ENCODE peak calls at places on chromosomes 5 and 9, in four cellular contexts. One of them, this sample, is unnamed.

GRCh38 chr9:117290809-117291208 is 124.0 kb downstream of the ASTN2 start:
- DNase-seq in tibial nerve: no peak
- DNase-seq in CD8-positive, alpha-beta T cell: no peak
- DNase-seq in OCI-LY7: no peak
- DNase-seq in this sample: no peak

GRCh38 chr5:115977096-115977495 is 14.8 kb downstream of the LVRN start:
- DNase-seq in tibial nerve: no peak
- DNase-seq in CD8-positive, alpha-beta T cell: no peak
- DNase-seq in OCI-LY7: peak; percentile 16
- DNase-seq in this sample: no peak

GRCh38 chr9:126436545-126437269 is 110.1 kb downstream of the MVB12B start:
- DNase-seq in tibial nerve: no peak
- DNase-seq in CD8-positive, alpha-beta T cell: no peak
- DNase-seq in OCI-LY7: no peak
- DNase-seq in this sample: no peak

GRCh38 chr5:53424691-53425597 is 55.5 kb upstream of the FST start:
- DNase-seq in tibial nerve: no peak
- DNase-seq in CD8-positive, alpha-beta T cell: no peak
- DNase-seq in OCI-LY7: no peak
- DNase-seq in this sample: no peak

GRCh38 chr5:180467028-180467427 is 27.2 kb upstream of the CNOT6 start:
- DNase-seq in tibial nerve: no peak
- DNase-seq in CD8-positive, alpha-beta T cell: no peak
- DNase-seq in OCI-LY7: no peak
- DNase-seq in this sample: peak; percentile 88

GRCh38 chr5:541888-542692 is 17.8 kb upstream of the SLC9A3 start:
- DNase-seq in tibial nerve: no peak
- DNase-seq in CD8-positive, alpha-beta T cell: no peak
- DNase-seq in OCI-LY7: no peak
- DNase-seq in this sample: peak; percentile 45

GRCh38 chr5:172451771-172452197 is 2.5 kb downstream of the SH3PXD2B start:
- DNase-seq in tibial nerve: peak; percentile 53
- DNase-seq in CD8-positive, alpha-beta T cell: no peak
- DNase-seq in OCI-LY7: no peak
- DNase-seq in this sample: no peak

GRCh38 chr9:3296536-3296935 is 229.3 kb downstream of the RFX3 start:
- DNase-seq in tibial nerve: no peak
- DNase-seq in CD8-positive, alpha-beta T cell: no peak
- DNase-seq in OCI-LY7: no peak
- DNase-seq in this sample: no peak

GRCh38 chr9:71680189-71680983 is 87.9 kb downstream of the CEMIP2 start:
- DNase-seq in tibial nerve: no peak
- DNase-seq in CD8-positive, alpha-beta T cell: no peak
- DNase-seq in OCI-LY7: no peak
- DNase-seq in this sample: no peak

GRCh38 chr5:9482381-9482780 is 63.5 kb downstream of the SEMA5A start:
- DNase-seq in tibial nerve: no peak
- DNase-seq in CD8-positive, alpha-beta T cell: no peak
- DNase-seq in OCI-LY7: no peak
- DNase-seq in this sample: no peak

GRCh38 chr9:131469369-131469768 is 33.3 kb upstream of the POMT1 start:
- DNase-seq in tibial nerve: no peak
- DNase-seq in CD8-positive, alpha-beta T cell: no peak
- DNase-seq in OCI-LY7: no peak
- DNase-seq in this sample: no peak

GRCh38 chr5:88778736-88779135 is 104.2 kb downstream of the MEF2C start:
- DNase-seq in tibial nerve: no peak
- DNase-seq in CD8-positive, alpha-beta T cell: no peak
- DNase-seq in OCI-LY7: no peak
- DNase-seq in this sample: no peak

GRCh38 chr9:107007981-107008380 is 145.0 kb downstream of the ZNF462 start:
- DNase-seq in tibial nerve: no peak
- DNase-seq in CD8-positive, alpha-beta T cell: no peak
- DNase-seq in OCI-LY7: no peak
- DNase-seq in this sample: no peak

GRCh38 chr5:143921525-143922311 is 109.8 kb downstream of the HMHB1 start:
- DNase-seq in tibial nerve: peak; percentile 8
- DNase-seq in CD8-positive, alpha-beta T cell: no peak
- DNase-seq in OCI-LY7: no peak
- DNase-seq in this sample: no peak

GRCh38 chr5:59893436-59894227 is at the start of gene PDE4D:
- DNase-seq in tibial nerve: peak; percentile 9
- DNase-seq in CD8-positive, alpha-beta T cell: no peak
- DNase-seq in OCI-LY7: no peak
- DNase-seq in this sample: peak; percentile 88

GRCh38 chr5:103232393-103232999 is 26.1 kb upstream of the MACIR start:
- DNase-seq in tibial nerve: peak; percentile 5
- DNase-seq in CD8-positive, alpha-beta T cell: no peak
- DNase-seq in OCI-LY7: peak; percentile 50
- DNase-seq in this sample: no peak

GRCh38 chr5:172870807-172871431 is 36.9 kb downstream of the ERGIC1 start:
- DNase-seq in tibial nerve: no peak
- DNase-seq in CD8-positive, alpha-beta T cell: no peak
- DNase-seq in OCI-LY7: no peak
- DNase-seq in this sample: no peak

GRCh38 chr9:84583866-84584265 is 85.7 kb upstream of the NTRK2 start:
- DNase-seq in tibial nerve: no peak
- DNase-seq in CD8-positive, alpha-beta T cell: no peak
- DNase-seq in OCI-LY7: no peak
- DNase-seq in this sample: no peak

GRCh38 chr5:123951204-123951977 is 439.4 kb downstream of the CSNK1G3 start:
- DNase-seq in tibial nerve: no peak
- DNase-seq in CD8-positive, alpha-beta T cell: no peak
- DNase-seq in OCI-LY7: no peak
- DNase-seq in this sample: no peak

GRCh38 chr9:22037954-22038690 is 29.0 kb upstream of the CDKN2B start:
- DNase-seq in tibial nerve: no peak
- DNase-seq in CD8-positive, alpha-beta T cell: no peak
- DNase-seq in OCI-LY7: peak; percentile 60
- DNase-seq in this sample: no peak

GRCh38 chr9:77604316-77604715 is 43.8 kb downstream of the GNA14 start:
- DNase-seq in tibial nerve: no peak
- DNase-seq in CD8-positive, alpha-beta T cell: no peak
- DNase-seq in OCI-LY7: no peak
- DNase-seq in this sample: no peak

GRCh38 chr9:5435912-5436311 is 1.8 kb downstream of the PLGRKT start:
- DNase-seq in tibial nerve: no peak
- DNase-seq in CD8-positive, alpha-beta T cell: no peak
- DNase-seq in OCI-LY7: no peak
- DNase-seq in this sample: no peak

GRCh38 chr9:23769307-23769935 is 56.6 kb downstream of the ELAVL2 start:
- DNase-seq in tibial nerve: no peak
- DNase-seq in CD8-positive, alpha-beta T cell: no peak
- DNase-seq in OCI-LY7: no peak
- DNase-seq in this sample: no peak

GRCh38 chr5:101626572-101626971 is 669.5 kb downstream of the SLCO4C1 start:
- DNase-seq in tibial nerve: no peak
- DNase-seq in CD8-positive, alpha-beta T cell: no peak
- DNase-seq in OCI-LY7: no peak
- DNase-seq in this sample: no peak

GRCh38 chr5:53479656-53480473 is 564 bp upstream of the FST start:
- DNase-seq in tibial nerve: peak; percentile 64
- DNase-seq in CD8-positive, alpha-beta T cell: no peak
- DNase-seq in OCI-LY7: no peak
- DNase-seq in this sample: peak; percentile 87

GRCh38 chr5:135246923-135247795 is 151.9 kb downstream of the MACROH2A1 start:
- DNase-seq in tibial nerve: no peak
- DNase-seq in CD8-positive, alpha-beta T cell: no peak
- DNase-seq in OCI-LY7: no peak
- DNase-seq in this sample: peak; percentile 57

GRCh38 chr5:36605241-36605640 is 1.2 kb upstream of the SLC1A3 start:
- DNase-seq in tibial nerve: no peak
- DNase-seq in CD8-positive, alpha-beta T cell: no peak
- DNase-seq in OCI-LY7: no peak
- DNase-seq in this sample: no peak

GRCh38 chr5:138469540-138470321 is 4.5 kb downstream of the EGR1 start:
- DNase-seq in tibial nerve: no peak
- DNase-seq in CD8-positive, alpha-beta T cell: no peak
- DNase-seq in OCI-LY7: no peak
- DNase-seq in this sample: no peak

GRCh38 chr9:127903557-127904475 is 4.4 kb upstream of the ST6GALNAC6 start:
- DNase-seq in tibial nerve: peak; percentile 82
- DNase-seq in CD8-positive, alpha-beta T cell: peak; percentile 79
- DNase-seq in OCI-LY7: peak; percentile 91
- DNase-seq in this sample: peak; percentile 96

GRCh38 chr9:117405950-117406705 is 8.7 kb downstream of the ASTN2 start:
- DNase-seq in tibial nerve: no peak
- DNase-seq in CD8-positive, alpha-beta T cell: no peak
- DNase-seq in OCI-LY7: no peak
- DNase-seq in this sample: no peak

GRCh38 chr5:174418809-174419522 is 305.4 kb upstream of the MSX2 start:
- DNase-seq in tibial nerve: no peak
- DNase-seq in CD8-positive, alpha-beta T cell: no peak
- DNase-seq in OCI-LY7: no peak
- DNase-seq in this sample: no peak

GRCh38 chr5:131679911-131680310 is 44.9 kb upstream of the RAPGEF6 start:
- DNase-seq in tibial nerve: no peak
- DNase-seq in CD8-positive, alpha-beta T cell: no peak
- DNase-seq in OCI-LY7: no peak
- DNase-seq in this sample: no peak

GRCh38 chr9:113990975-113991471 is 87.1 kb downstream of the AMBP start:
- DNase-seq in tibial nerve: no peak
- DNase-seq in CD8-positive, alpha-beta T cell: no peak
- DNase-seq in OCI-LY7: no peak
- DNase-seq in this sample: peak; percentile 70

GRCh38 chr9:134130503-134131375 is 5.1 kb upstream of the WDR5 start:
- DNase-seq in tibial nerve: peak; percentile 39
- DNase-seq in CD8-positive, alpha-beta T cell: no peak
- DNase-seq in OCI-LY7: no peak
- DNase-seq in this sample: peak; percentile 96

GRCh38 chr5:53109041-53109435 is 519 bp downstream of the MOCS2 start:
- DNase-seq in tibial nerve: no peak
- DNase-seq in CD8-positive, alpha-beta T cell: no peak
- DNase-seq in OCI-LY7: peak; percentile 14
- DNase-seq in this sample: no peak

GRCh38 chr5:167228134-167228533 is 1063.3 kb upstream of the WWC1 start:
- DNase-seq in tibial nerve: no peak
- DNase-seq in CD8-positive, alpha-beta T cell: no peak
- DNase-seq in OCI-LY7: no peak
- DNase-seq in this sample: no peak

GRCh38 chr5:180133551-180133950 is 62.0 kb upstream of the RNF130 start:
- DNase-seq in tibial nerve: no peak
- DNase-seq in CD8-positive, alpha-beta T cell: no peak
- DNase-seq in OCI-LY7: no peak
- DNase-seq in this sample: no peak

GRCh38 chr9:110583237-110583636 is 3.7 kb upstream of the SVEP1 start:
- DNase-seq in tibial nerve: no peak
- DNase-seq in CD8-positive, alpha-beta T cell: no peak
- DNase-seq in OCI-LY7: no peak
- DNase-seq in this sample: no peak
- TF ChIP-seq CTCF in tibial nerve: no peak
- TF ChIP-seq CTCF in CD8-positive, alpha-beta T cell: no peak
- TF ChIP-seq CTCF in OCI-LY7: no peak
- TF ChIP-seq CTCF in this sample: no peak

DNA sequence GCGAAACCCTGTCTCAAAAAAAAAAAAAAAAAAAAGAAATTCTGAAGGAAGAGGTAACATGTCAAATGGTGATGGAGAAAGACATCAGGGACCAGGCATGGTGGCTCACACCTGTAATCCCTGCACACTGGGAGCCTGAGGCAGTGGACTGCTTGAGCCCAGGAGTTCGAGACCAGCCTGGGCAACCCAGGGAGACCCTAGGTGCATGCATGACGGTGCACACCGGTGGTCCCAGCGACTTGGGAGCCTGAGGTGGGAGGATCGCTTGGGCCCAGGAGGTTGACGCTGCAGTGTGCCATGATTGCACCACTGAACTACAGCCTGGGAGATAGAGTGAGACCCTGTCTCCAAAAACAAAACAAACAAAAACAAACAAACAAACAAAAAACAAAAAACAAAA is 1.8 kb downstream of the ISCA1 start:
- DNase-seq in tibial nerve: no peak
- DNase-seq in CD8-positive, alpha-beta T cell: no peak
- DNase-seq in OCI-LY7: no peak
- DNase-seq in this sample: no peak
- H3K4me1 ChIP-seq in tibial nerve: peaks cover 56% of the 10 kb centered on the region
- H3K4me1 ChIP-seq in CD8-positive, alpha-beta T cell: peaks cover 32% of the 10 kb centered on the region
- H3K4me1 ChIP-seq in OCI-LY7: peaks cover 21% of the 10 kb centered on the region
- H3K4me1 ChIP-seq in this sample: peaks cover 13% of the 10 kb centered on the region

GRCh38 chr5:136731241-136731885 is 366.0 kb upstream of the TRPC7 start:
- DNase-seq in tibial nerve: no peak
- DNase-seq in CD8-positive, alpha-beta T cell: no peak
- DNase-seq in OCI-LY7: no peak
- DNase-seq in this sample: no peak

GRCh38 chr5:136726506-136726905 is 361.2 kb upstream of the TRPC7 start:
- DNase-seq in tibial nerve: no peak
- DNase-seq in CD8-positive, alpha-beta T cell: no peak
- DNase-seq in OCI-LY7: no peak
- DNase-seq in this sample: no peak

GRCh38 chr5:136734638-136735037 is 369.3 kb upstream of the TRPC7 start:
- DNase-seq in tibial nerve: no peak
- DNase-seq in CD8-positive, alpha-beta T cell: no peak
- DNase-seq in OCI-LY7: no peak
- DNase-seq in this sample: no peak

GRCh38 chr5:136729901-136730355 is 364.6 kb upstream of the TRPC7 start:
- DNase-seq in tibial nerve: no peak
- DNase-seq in CD8-positive, alpha-beta T cell: no peak
- DNase-seq in OCI-LY7: no peak
- DNase-seq in this sample: no peak

DNA sequence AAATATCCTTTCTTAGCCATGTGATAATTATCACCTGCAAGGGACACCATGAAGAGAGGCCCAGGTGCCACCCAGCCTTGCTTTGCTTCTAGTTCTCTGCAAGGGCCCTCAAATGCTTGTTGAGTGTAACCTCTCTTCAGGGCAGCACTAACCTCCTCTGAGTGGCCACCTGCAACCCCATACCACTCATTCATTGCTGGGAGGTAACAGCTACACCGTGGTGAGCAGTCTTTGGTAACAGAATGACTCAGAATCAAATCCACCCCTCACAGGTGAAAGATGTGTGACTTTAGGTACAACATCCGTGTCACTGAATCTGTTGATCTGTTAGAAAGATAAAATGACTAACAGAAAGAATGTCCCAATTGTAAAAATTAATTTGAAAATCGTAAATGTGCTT is 365.1 kb upstream of the TRPC7 start:
- DNase-seq in tibial nerve: no peak
- DNase-seq in CD8-positive, alpha-beta T cell: no peak
- DNase-seq in OCI-LY7: no peak
- DNase-seq in this sample: no peak
- H3K4me3 ChIP-seq in tibial nerve: no peak overlapping the region
- H3K4me3 ChIP-seq in CD8-positive, alpha-beta T cell: no peak overlapping the region
- H3K4me3 ChIP-seq in OCI-LY7: no peak overlapping the region
- H3K4me3 ChIP-seq in this sample: no peak overlapping the region

GRCh38 chr5:169721771-169722170 is 84.7 kb downstream of the DOCK2 start:
- DNase-seq in tibial nerve: no peak
- DNase-seq in CD8-positive, alpha-beta T cell: no peak
- DNase-seq in OCI-LY7: no peak
- DNase-seq in this sample: no peak
- TF ChIP-seq CTCF in tibial nerve: no peak
- TF ChIP-seq CTCF in CD8-positive, alpha-beta T cell: no peak
- TF ChIP-seq CTCF in OCI-LY7: peak; percentile 57
- TF ChIP-seq CTCF in this sample: no peak

This sample was measured in kidney.